ENCODE peak calls at places on chromosome 17, in five cellular contexts. H is A549, O is tibial nerve, G is prostate gland, L is adrenal gland. P is an unnamed sample.

GRCh38 chr17:80663783-80664206 is 119.2 kb downstream of the RPTOR start:
- DNase-seq in H (no peak), L (no peak), G (no peak), O (no peak), P (no peak)

GRCh38 chr17:75601057-75601987 is 13.7 kb downstream of the MYO15B start:
- DNase-seq in L (peak; percentile 84), G (no peak), H (peak; percentile 82), O (peak; percentile 47), P (no peak)

GRCh38 chr17:21007646-21008045 is 35.2 kb downstream of the USP22 start:
- DNase-seq in O (no peak), H (no peak), L (no peak), G (no peak), P (no peak)

GRCh38 chr17:28369684-28370034 is 448 bp downstream of the VTN start:
- DNase-seq in L (peak; percentile 44), G (no peak), O (no peak), H (no peak), P (no peak)

GRCh38 chr17:19753049-19753444 is 4.9 kb upstream of the ALDH3A1 start:
- DNase-seq in O (no peak), G (peak; percentile 92), L (peak; percentile 89), H (peak; percentile 98), P (peak; percentile 92)

GRCh38 chr17:2828396-2829038 is 32.3 kb downstream of the RAP1GAP2 start:
- DNase-seq in L (peak; percentile 81), O (peak; percentile 32), G (no peak), H (peak; percentile 91), P (peak; percentile 90)

GRCh38 chr17:45787044-45787443 is 2.9 kb downstream of the CRHR1 start:
- DNase-seq in L (no peak), H (no peak), G (no peak), O (no peak), P (no peak)

GRCh38 chr17:16353702-16354174 is 469 bp upstream of the CENPV start:
- DNase-seq in L (no peak), G (no peak), H (no peak), O (no peak), P (no peak)

GRCh38 chr17:8488931-8489330 is 53.2 kb downstream of the NDEL1 start:
- DNase-seq in O (no peak), L (peak; percentile 78), H (no peak), G (no peak), P (peak; percentile 56)

GRCh38 chr17:28412131-28412530 is 6.1 kb upstream of the SLC46A1 start:
- DNase-seq in O (no peak), L (no peak), H (no peak), G (no peak), P (peak; percentile 48)

GRCh38 chr17:6269474-6269873 is 165.4 kb downstream of the AIPL1 start:
- DNase-seq in G (no peak), L (peak; percentile 50), O (no peak), H (peak; percentile 35), P (no peak)

GRCh38 chr17:77164483-77165030 is 23.8 kb downstream of the SEC14L1 start:
- DNase-seq in L (peak; percentile 58), O (no peak), G (no peak), H (no peak), P (no peak)

GRCh38 chr17:40069751-40070643 is 7.2 kb downstream of the THRA start:
- DNase-seq in L (peak; percentile 60), G (peak; percentile 90), O (no peak), H (peak; percentile 60), P (no peak)

GRCh38 chr17:79672496-79672895 is 58.2 kb upstream of the ENPP7 start:
- DNase-seq in O (no peak), L (no peak), H (no peak), G (no peak), P (no peak)

GRCh38 chr17:28716740-28717577 is 709 bp downstream of the RAB34 start:
- DNase-seq in G (no peak), H (no peak), L (peak; percentile 57), O (no peak), P (peak; percentile 91)

GRCh38 chr17:10812674-10813073 is 8.8 kb upstream of the TMEM238L start:
- DNase-seq in G (no peak), L (no peak), H (no peak), O (no peak), P (no peak)

GRCh38 chr17:79350516-79350915 is 260.3 kb downstream of the RBFOX3 start:
- DNase-seq in G (no peak), O (no peak), H (no peak), L (no peak), P (no peak)

GRCh38 chr17:51046527-51047384 is 73.9 kb downstream of the SPAG9 start:
- DNase-seq in L (peak; percentile 83), G (peak; percentile 74), H (no peak), O (peak; percentile 63), P (peak; percentile 89)
- H3K4me3 ChIP-seq in L (no peak overlapping the region), G (peak overlapping the region; percentile 20), H (no peak overlapping the region), O (peak overlapping the region; percentile 23), P (no peak overlapping the region)

GRCh38 chr17:49987681-49988441 is 7.2 kb downstream of the DLX3 start:
- DNase-seq in H (no peak), O (no peak), L (no peak), G (peak; percentile 77), P (peak; percentile 88)
- TF ChIP-seq POLR2A in H (no peak), O (no peak), L (no peak), G (no peak), P (no peak)

DNA sequence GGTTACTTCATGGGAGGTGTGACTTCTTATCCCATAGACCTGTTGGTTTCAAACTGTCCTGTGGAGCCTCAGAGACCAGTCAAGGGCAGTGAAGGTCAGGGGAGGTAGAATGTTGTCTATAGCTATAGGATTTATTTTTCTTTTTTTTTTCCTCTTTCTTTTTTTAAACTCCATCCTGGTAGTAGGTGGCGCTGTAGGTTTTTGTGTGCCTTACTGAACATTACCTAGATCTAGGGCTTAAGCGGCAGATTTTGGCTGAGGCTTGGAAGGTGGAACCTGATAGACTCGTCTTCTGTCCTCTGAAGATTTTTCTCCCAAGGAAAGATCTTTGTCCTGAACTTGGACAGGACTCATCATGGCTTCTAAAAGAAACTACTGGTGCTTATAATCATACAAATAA is 8.2 kb upstream of the LASP1NB start:
- DNase-seq in H (no peak), G (no peak), O (no peak), L (no peak), P (no peak)
- TF ChIP-seq CTCF in H (peak; percentile 42), G (no peak), O (no peak), L (no peak), P (no peak)

GRCh38 chr17:69250641-69251040 is 22.0 kb upstream of the ABCA10 start:
- DNase-seq in L (no peak), H (no peak), O (no peak), G (no peak), P (no peak)
- H3K4me3 ChIP-seq in L (no peak overlapping the region), H (no peak overlapping the region), O (no peak overlapping the region), G (no peak overlapping the region), P (no peak overlapping the region)

DNA sequence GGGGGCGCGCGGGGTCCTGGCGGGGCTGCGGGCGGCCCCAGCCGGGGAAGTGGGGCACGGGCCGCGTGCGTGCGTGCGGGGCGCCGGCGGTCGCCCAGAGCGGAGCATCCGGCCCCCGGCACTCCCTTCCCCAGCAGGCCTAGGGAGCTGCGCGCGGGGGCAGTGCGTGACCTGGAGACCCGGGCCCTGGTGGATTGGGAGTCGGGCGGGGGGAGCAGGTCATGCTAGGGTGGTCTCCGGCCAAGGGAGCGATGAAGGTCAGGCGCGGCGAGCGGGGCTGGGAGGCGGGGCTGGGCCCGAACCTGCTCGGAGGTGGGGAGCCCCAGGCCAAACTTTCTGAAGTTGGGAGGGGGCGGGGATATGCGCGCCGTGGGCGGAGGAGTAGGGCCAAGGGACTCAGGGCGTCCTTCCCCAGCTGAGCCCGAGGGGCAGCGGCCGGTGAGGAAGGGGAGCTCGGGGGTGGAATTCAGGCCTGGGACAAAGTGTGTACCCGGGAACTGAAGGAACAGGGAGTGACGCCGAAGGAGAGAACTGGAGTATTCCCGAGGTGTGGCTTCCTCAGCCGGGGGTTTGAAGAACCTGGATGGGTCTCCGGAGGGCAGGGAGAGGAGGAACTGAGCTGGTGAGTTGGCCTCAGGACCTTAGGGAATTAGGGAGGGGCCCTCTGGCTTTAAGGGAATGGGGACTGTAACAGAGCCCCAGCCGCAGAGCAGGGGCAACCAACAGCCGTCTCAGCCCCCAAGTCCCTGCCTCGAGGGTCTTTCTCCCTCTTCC is 574 bp downstream of the XYLT2 start:
- DNase-seq in H (peak; percentile 60), O (no peak), G (peak; percentile 38), L (peak; percentile 49), P (peak; percentile 45)
- TF ChIP-seq POLR2A in H (no peak), O (no peak), G (no peak), L (no peak), P (no peak)

GRCh38 chr17:56176101-56176500 is 22.8 kb downstream of the ANKFN1 start:
- DNase-seq in G (no peak), O (no peak), H (no peak), L (no peak), P (no peak)
- TF ChIP-seq CTCF in G (no peak), O (no peak), H (no peak), L (no peak), P (no peak)

DNA sequence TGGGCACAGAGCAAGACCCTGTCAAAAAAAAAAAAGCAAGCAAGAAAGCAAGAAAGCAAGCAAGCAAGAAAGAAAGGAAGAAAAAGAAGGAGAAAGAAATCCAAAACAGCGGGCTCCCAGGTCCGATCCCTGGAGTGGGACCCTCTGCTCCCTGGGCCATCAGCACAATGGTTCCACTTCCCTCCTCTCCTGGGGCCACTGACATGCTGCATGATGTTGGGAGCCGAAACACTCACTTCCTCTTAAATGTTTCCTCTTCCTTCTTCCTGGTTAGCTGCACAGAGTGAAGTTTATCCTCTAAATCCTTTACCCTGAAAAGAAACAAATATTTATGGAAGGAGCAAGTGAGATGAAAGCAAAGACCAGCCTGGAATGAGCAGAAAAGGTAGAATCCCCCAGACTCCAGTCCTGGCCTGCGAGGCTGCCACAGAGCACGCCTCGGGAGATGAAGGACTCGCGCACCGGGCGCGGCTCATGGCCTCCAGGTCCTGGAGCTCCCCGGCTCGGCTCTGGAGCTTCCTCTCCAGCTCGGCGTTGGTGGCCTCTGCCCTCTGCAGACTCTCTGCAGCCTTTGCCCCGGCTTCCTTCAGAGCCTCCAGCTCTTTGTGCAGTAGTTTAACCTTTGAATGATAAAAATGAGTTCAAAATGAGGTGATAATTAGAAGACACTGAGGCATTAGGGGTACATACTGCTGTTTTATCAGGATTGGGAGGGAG is 19.0 kb downstream of the CCDC57 start:
- DNase-seq in H (no peak), O (no peak), L (no peak), G (no peak), P (no peak)
- H3K4me3 ChIP-seq in H (no peak overlapping the region), O (no peak overlapping the region), L (no peak overlapping the region), G (no peak overlapping the region), P (no peak overlapping the region)

DNA sequence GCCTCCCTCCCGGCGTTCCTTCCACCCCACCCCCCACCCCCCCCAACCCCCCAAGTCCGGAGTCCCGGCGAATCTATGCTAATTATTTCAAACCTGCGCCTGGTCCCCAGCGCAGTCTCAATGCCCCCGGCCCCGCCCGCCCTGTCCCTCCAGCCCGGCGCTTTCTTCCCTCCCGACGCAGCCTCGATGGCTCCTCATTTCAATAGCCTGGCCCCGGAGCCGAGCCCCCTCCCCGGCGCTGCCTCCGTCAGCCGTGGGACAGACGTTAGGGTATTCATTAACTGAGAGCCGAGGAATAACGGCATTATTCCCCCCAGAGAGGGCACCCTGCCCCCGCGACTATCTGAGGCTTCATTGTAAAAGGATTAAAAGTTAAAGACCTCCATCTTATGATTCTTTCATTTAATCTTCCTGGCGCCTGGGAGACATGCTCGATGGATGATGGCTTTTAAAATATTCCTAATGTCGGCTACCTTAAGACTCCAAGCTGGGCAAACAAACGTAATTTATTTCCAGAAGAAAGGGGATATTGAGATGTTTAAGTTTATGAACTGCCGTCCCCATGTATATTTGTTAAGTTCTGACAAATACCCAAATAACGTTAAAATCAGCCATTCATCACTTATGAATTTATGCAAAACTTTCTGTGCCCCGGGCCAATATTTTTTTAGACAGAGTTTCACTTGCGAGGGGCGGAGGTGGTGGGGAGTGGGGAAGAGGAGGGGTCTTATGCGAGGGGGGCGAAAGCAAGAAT is 3.4 kb downstream of the NOG start:
- DNase-seq in G (no peak), H (no peak), O (no peak), L (no peak), P (peak; percentile 76)
- TF ChIP-seq POLR2A in G (no peak), H (no peak), O (no peak), L (no peak), P (no peak)

GRCh38 chr17:524570-524969 is 172.0 kb upstream of the RPH3AL start:
- DNase-seq in G (no peak), L (no peak), O (no peak), H (no peak), P (no peak)
- TF ChIP-seq CTCF in G (no peak), L (no peak), O (no peak), H (no peak), P (no peak)

P was measured in lower leg skin.